ENCODE peak calls at places on chromosome 9, in six cellular contexts. B is aorta, U is colonic mucosa, N is PC-3, L is neural progenitor cell, D is transverse colon. K is an unnamed sample.

GRCh38 chr9:95726756-95727155 is 148.7 kb upstream of the ERCC6L2 start:
- DNase-seq in U (no peak), L (peak; percentile 74), D (no peak), B (no peak), N (peak; percentile 62), K (no peak)

GRCh38 chr9:106775960-106776359 is 87.0 kb upstream of the ZNF462 start:
- DNase-seq in L (no peak), N (peak; percentile 81), D (no peak), B (no peak), U (no peak), K (no peak)

GRCh38 chr9:94824913-94825619 is 98.6 kb downstream of the AOPEP start:
- DNase-seq in N (no peak), D (no peak), U (peak; percentile 28), L (peak; percentile 50), B (no peak), K (no peak)

GRCh38 chr9:12972608-12973589 is 198.1 kb downstream of the LURAP1L start:
- DNase-seq in U (no peak), L (no peak), D (peak; percentile 20), N (no peak), B (no peak), K (no peak)

GRCh38 chr9:126298319-126298801 is 28.3 kb upstream of the MVB12B start:
- DNase-seq in B (no peak), D (peak; percentile 74), U (peak; percentile 63), L (peak; percentile 34), N (no peak), K (no peak)

GRCh38 chr9:103037508-103038477 is 42.7 kb downstream of the CYLC2 start:
- DNase-seq in N (peak; percentile 8), U (no peak), L (no peak), D (no peak), B (no peak), K (no peak)

GRCh38 chr9:133236291-133237071 is 27.4 kb upstream of the OBP2B start:
- DNase-seq in B (peak; percentile 75), N (no peak), L (no peak), D (no peak), U (peak; percentile 12), K (no peak)

GRCh38 chr9:111438576-111439235 is 45.5 kb downstream of the ECPAS start:
- DNase-seq in U (no peak), B (no peak), D (no peak), L (no peak), N (no peak), K (no peak)

GRCh38 chr9:93829271-93830223 is 125.6 kb downstream of the BARX1 start:
- DNase-seq in U (no peak), D (no peak), B (peak; percentile 62), N (no peak), L (no peak), K (no peak)

GRCh38 chr9:114291886-114292590 is 30.9 kb upstream of the ORM1 start:
- DNase-seq in D (peak; percentile 2), B (peak; percentile 25), U (no peak), N (no peak), L (no peak), K (no peak)

GRCh38 chr9:37507586-37508134 is 21.9 kb downstream of the POLR1E start:
- DNase-seq in B (no peak), U (no peak), N (no peak), L (no peak), D (no peak), K (no peak)

GRCh38 chr9:97315550-97315949 is 8.1 kb downstream of the CCDC180 start:
- DNase-seq in L (no peak), D (no peak), B (no peak), U (no peak), N (no peak), K (no peak)

DNA sequence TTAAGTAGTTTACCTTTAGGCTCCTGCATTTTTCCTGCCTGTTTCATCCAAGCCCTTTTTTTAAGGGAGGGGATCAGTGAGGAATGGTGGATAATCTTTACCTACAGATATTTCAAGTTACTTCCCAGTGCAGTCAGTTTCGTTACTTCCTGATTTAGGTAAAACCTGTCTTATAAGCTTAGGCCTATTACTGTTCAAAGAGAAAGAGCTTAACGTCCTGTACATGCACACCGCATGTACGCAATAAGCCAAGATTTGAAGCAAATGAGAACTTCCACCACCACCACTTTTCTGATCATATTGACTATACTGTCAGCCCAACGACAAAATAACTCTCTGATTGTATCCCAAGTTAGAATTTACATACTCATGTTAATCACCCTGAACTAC is 5.2 kb downstream of the NFIB start:
- DNase-seq in L (no peak), N (no peak), B (no peak), U (no peak), D (no peak), K (no peak)
- H3K4me3 ChIP-seq in L (no peak overlapping the region), N (peak overlapping the region; percentile 93), B (peak overlapping the region; percentile 43), U (no peak overlapping the region), D (no peak overlapping the region), K (no peak overlapping the region)

GRCh38 chr9:36151306-36152210 is 15.0 kb downstream of the GLIPR2 start:
- DNase-seq in D (peak; percentile 81), B (peak; percentile 85), U (peak; percentile 57), L (no peak), N (peak; percentile 14), K (peak; percentile 74)

GRCh38 chr9:36148652-36149051 is 12.1 kb downstream of the GLIPR2 start:
- DNase-seq in U (peak; percentile 86), L (no peak), N (peak; percentile 92), B (peak; percentile 99), D (peak; percentile 95), K (peak; percentile 86)

GRCh38 chr9:36149197-36149596 is 12.7 kb downstream of the GLIPR2 start:
- DNase-seq in D (no peak), N (no peak), B (no peak), L (no peak), U (no peak), K (no peak)

GRCh38 chr9:36152741-36153438 is 16.3 kb upstream of the CCIN start:
- DNase-seq in U (no peak), D (no peak), L (no peak), B (no peak), N (no peak), K (no peak)

GRCh38 chr9:36150529-36151305 is 14.2 kb downstream of the GLIPR2 start:
- DNase-seq in N (no peak), L (no peak), B (no peak), U (no peak), D (no peak), K (no peak)
- H3K4me1 ChIP-seq in N (peaks cover 28% of the 10 kb centered on the region), L (no peaks in the 10 kb centered on the region), B (no peaks in the 10 kb centered on the region), U (peaks cover 4% of the 10 kb centered on the region), D (peaks cover 53% of the 10 kb centered on the region), K (peaks cover 9% of the 10 kb centered on the region)

DNA sequence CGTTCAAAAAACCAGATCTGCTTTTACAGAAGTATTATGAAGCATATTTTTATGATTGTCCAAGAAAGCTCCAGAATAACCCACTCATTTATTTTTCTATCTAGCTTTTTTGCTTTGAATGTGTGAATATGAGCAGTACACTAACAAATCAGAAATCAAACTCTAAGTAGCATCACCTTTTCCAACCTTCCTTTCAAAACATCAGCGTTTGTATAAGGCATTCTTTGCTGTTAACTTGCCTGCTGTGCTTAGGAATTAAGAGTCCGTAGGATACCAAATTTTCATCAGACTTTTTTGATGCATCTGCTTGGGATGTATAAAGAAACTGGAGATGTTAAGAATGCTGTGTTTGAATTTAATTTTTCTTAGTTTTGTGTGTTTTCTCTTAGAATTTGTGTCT is 3.8 kb downstream of the TLE4 start:
- DNase-seq in B (no peak), U (no peak), D (no peak), N (no peak), L (peak; percentile 39), K (no peak)
- H3K4me3 ChIP-seq in B (no peak overlapping the region), U (no peak overlapping the region), D (no peak overlapping the region), N (no peak overlapping the region), L (peak overlapping the region; percentile 96), K (no peak overlapping the region)

DNA sequence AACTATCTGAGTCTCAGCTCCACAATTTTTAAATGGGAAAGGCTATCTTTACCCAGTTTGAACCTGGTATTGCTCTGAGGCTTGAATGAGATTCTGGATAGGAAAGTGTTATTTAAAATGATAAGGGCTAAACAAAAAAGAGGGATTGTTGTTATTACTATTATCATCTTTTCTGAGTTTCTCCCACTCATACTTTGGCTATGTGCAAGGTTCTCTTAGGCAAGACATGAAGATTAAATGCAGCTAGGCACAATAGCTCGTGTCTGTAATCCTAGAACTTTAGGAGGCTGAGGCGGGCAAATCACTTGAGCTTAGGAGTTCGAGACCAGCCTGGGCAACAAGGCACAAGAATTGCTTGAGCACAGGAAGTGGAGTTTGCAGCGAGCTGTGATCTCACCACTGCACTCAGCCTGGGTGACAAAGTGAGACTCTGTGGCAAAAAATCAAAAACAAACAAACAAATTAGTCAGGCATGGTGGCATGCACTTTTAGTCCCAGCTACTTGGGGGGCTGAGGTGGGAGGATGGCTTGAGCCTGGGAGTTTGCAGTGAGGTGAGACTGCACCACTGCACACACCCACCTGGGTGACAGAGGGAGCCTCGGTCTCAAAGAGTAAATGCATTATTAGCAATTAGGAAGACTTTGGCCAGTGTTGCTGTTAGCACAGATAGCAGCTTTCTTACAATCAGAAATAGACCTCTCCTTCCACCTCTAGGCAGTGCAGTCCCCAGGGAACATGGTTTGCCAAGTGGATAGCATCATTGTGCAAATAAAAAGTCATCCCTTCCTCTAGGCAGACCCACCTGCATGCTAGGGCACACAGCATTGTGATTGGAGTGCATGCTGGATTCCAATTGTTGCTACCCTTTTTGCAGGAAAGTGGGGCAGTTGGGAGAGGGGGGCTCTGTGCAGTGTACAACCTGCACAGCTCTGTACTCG is 77.6 kb upstream of the KLF9 start:
- DNase-seq in B (no peak), D (no peak), L (no peak), U (no peak), N (peak; percentile 25), K (no peak)
- H3K4me1 ChIP-seq in B (no peaks in the 10 kb centered on the region), D (no peaks in the 10 kb centered on the region), L (peaks cover 6% of the 10 kb centered on the region), U (no peaks in the 10 kb centered on the region), N (no peaks in the 10 kb centered on the region), K (peaks cover 13% of the 10 kb centered on the region)

GRCh38 chr9:19410594-19410993 is 1.8 kb downstream of the ACER2 start:
- DNase-seq in L (no peak), N (no peak), U (no peak), B (no peak), D (no peak), K (no peak)

GRCh38 chr9:19408316-19408692 is 505 bp upstream of the ACER2 start:
- DNase-seq in D (no peak), N (no peak), L (no peak), B (no peak), U (no peak), K (peak; percentile 51)

GRCh38 chr9:19410195-19410503 is 1.3 kb downstream of the ACER2 start:
- DNase-seq in U (no peak), D (no peak), B (no peak), L (no peak), N (no peak), K (no peak)

GRCh38 chr9:19409406-19410194 is 791 bp downstream of the ACER2 start:
- DNase-seq in U (peak; percentile 44), L (peak; percentile 64), N (peak; percentile 27), D (peak; percentile 27), B (peak; percentile 83), K (no peak)

GRCh38 chr9:19408693-19409405 is at the start of gene ACER2:
- DNase-seq in N (peak; percentile 93), D (peak; percentile 96), L (peak; percentile 96), U (peak; percentile 99), B (peak; percentile 99), K (peak; percentile 96)
- H3K4me3 ChIP-seq in N (peak within 1 kb of the TSS; percentile 92), D (peak within 1 kb of the TSS; percentile 86), L (peak within 1 kb of the TSS; percentile 67), U (peak within 1 kb of the TSS; percentile 85), B (peak within 1 kb of the TSS; percentile 37), K (peak within 1 kb of the TSS; percentile 79)

GRCh38 chr9:71806916-71807315 is 38.6 kb upstream of the CEMIP2 start:
- DNase-seq in B (no peak), N (peak; percentile 81), L (peak; percentile 85), D (peak; percentile 62), U (peak; percentile 65), K (peak; percentile 74)
- H3K4me1 ChIP-seq in B (peaks cover 3% of the 10 kb centered on the region), N (no peaks in the 10 kb centered on the region), L (peaks cover 6% of the 10 kb centered on the region), D (no peaks in the 10 kb centered on the region), U (peaks cover 6% of the 10 kb centered on the region), K (no peaks in the 10 kb centered on the region)

GRCh38 chr9:84271004-84271886 is 69.3 kb downstream of the SLC28A3 start:
- DNase-seq in B (no peak), L (peak; percentile 94), N (no peak), U (peak; percentile 29), D (peak; percentile 56), K (no peak)
- H3K4me3 ChIP-seq in B (peak overlapping the region; percentile 21), L (peak overlapping the region; percentile 44), N (no peak overlapping the region), U (no peak overlapping the region), D (peak overlapping the region; percentile 8), K (no peak overlapping the region)